ENCODE peak calls at places on chromosomes 16 and 17, in nine cellular contexts. S is psoas muscle; W is Peyer's patch; K is PC-3; N is IMR-90; Q is prostate gland; L is CD8-positive, alpha-beta T cell; O is SJCRH30; J is lower lobe of right lung. M is an unnamed sample. For H3K9me3, the result is how much of the 10 kb centered on the place peaks cover.

GRCh38 chr16:88782454-88783390 is 2.3 kb downstream of the PIEZO1 start:
- DNase-seq in W (no peak), K (peak), L (peak), S (peak), J (peak), N (peak), Q (no peak), O (no peak), M (peak)

GRCh38 chr17:16952401-16952800 is 19.5 kb downstream of the TNFRSF13B start:
- DNase-seq in J (no peak), N (no peak), S (peak), O (no peak), W (no peak), L (no peak), K (no peak), Q (no peak), M (no peak)

GRCh38 chr17:31579265-31579664 is 187.8 kb downstream of the RAB11FIP4 start:
- DNase-seq in J (no peak), Q (no peak), O (peak), L (no peak), K (peak), S (no peak), N (peak), W (no peak), M (no peak)

GRCh38 chr17:79836952-79837887 is 2.0 kb downstream of the CBX4 start:
- DNase-seq in S (peak), L (peak), K (peak), J (peak), Q (peak), N (peak), W (peak), O (peak), M (no peak)

GRCh38 chr16:7614022-7614795 is 281.6 kb downstream of the RBFOX1 start:
- DNase-seq in W (no peak), O (no peak), N (no peak), J (no peak), S (no peak), Q (no peak), L (no peak), K (no peak), M (no peak)

GRCh38 chr16:64971211-64971610 is 150.7 kb downstream of the CDH11 start:
- DNase-seq in W (no peak), J (no peak), N (no peak), S (no peak), L (no peak), Q (no peak), K (no peak), O (no peak), M (no peak)

GRCh38 chr16:4882261-4882632 is 35.0 kb downstream of the UBN1 start:
- DNase-seq in L (no peak), W (no peak), N (peak), O (no peak), K (peak), J (no peak), S (no peak), Q (no peak), M (no peak)

GRCh38 chr17:27513849-27514248 is 57.6 kb downstream of the KSR1 start:
- DNase-seq in Q (no peak), O (no peak), W (no peak), L (no peak), S (no peak), N (no peak), K (no peak), J (no peak), M (no peak)

GRCh38 chr17:53093386-53093785 is 729.3 kb upstream of the KIF2B start:
- DNase-seq in O (no peak), L (no peak), K (no peak), N (no peak), S (no peak), W (no peak), J (no peak), Q (no peak), M (no peak)

GRCh38 chr16:51159296-51159695 is 8.2 kb upstream of the SALL1 start:
- DNase-seq in N (no peak), Q (no peak), O (no peak), J (no peak), W (no peak), L (no peak), K (no peak), S (no peak), M (no peak)

GRCh38 chr17:72465191-72466024 is 344.6 kb downstream of the SOX9 start:
- DNase-seq in S (no peak), K (peak), W (peak), N (peak), O (peak), L (no peak), J (no peak), Q (no peak), M (no peak)

GRCh38 chr17:57862990-57863667 is 13.3 kb upstream of the MRPS23 start:
- DNase-seq in K (no peak), J (no peak), Q (no peak), S (no peak), L (no peak), W (no peak), O (no peak), N (no peak), M (no peak)

GRCh38 chr16:3608069-3608468 is 3.3 kb downstream of the SLX4 start:
- DNase-seq in O (no peak), J (no peak), Q (no peak), L (no peak), N (no peak), W (no peak), K (no peak), S (no peak), M (no peak)

GRCh38 chr17:81312624-81313325 is 17.7 kb upstream of the SLC38A10 start:
- DNase-seq in K (no peak), L (no peak), W (no peak), N (no peak), J (no peak), S (no peak), Q (no peak), O (no peak), M (no peak)

GRCh38 chr16:77679336-77679735 is 43.0 kb upstream of the NUDT7 start:
- DNase-seq in Q (no peak), K (no peak), J (no peak), W (no peak), O (no peak), N (no peak), L (no peak), S (no peak), M (no peak)

GRCh38 chr16:11295672-11296071 is 14.5 kb upstream of the PRM1 start:
- DNase-seq in J (no peak), L (no peak), O (no peak), W (no peak), N (no peak), Q (no peak), K (no peak), S (no peak), M (no peak)

GRCh38 chr17:74547736-74548135 is 1.8 kb upstream of the CD300C start:
- DNase-seq in S (no peak), N (no peak), J (peak), O (no peak), W (peak), Q (no peak), L (no peak), K (peak), M (no peak)

GRCh38 chr17:35433075-35433894 is 985 bp upstream of the SLFN12 start:
- DNase-seq in O (peak), N (peak), W (no peak), L (peak), Q (peak), S (no peak), K (peak), J (peak), M (peak)

GRCh38 chr16:86516618-86517003 is 6.3 kb downstream of the FOXF1 start:
- DNase-seq in K (no peak), O (no peak), Q (no peak), J (no peak), W (peak), N (peak), S (peak), L (no peak), M (peak)

GRCh38 chr16:75288596-75289120 is 37.2 kb upstream of the BCAR1 start:
- DNase-seq in J (no peak), N (no peak), W (no peak), Q (no peak), K (no peak), S (no peak), L (peak), O (no peak), M (peak)

GRCh38 chr16:87382023-87382785 is 1.4 kb downstream of the FBXO31 start:
- DNase-seq in J (peak), O (no peak), L (no peak), K (no peak), Q (no peak), S (no peak), N (no peak), W (no peak), M (no peak)

GRCh38 chr17:29710891-29711418 is 88.2 kb upstream of the CORO6 start:
- DNase-seq in S (no peak), K (peak), L (no peak), O (no peak), Q (no peak), J (no peak), N (peak), W (no peak), M (no peak)

GRCh38 chr16:85824161-85825135 is 25.0 kb downstream of the COX4I1 start:
- DNase-seq in L (no peak), S (no peak), O (peak), J (peak), W (peak), K (no peak), N (no peak), Q (no peak), M (no peak)

GRCh38 chr16:84043486-84044107 is 1.0 kb upstream of the SLC38A8 start:
- DNase-seq in W (no peak), J (peak), L (no peak), O (no peak), N (peak), S (no peak), K (no peak), Q (no peak), M (no peak)

GRCh38 chr17:36923814-36924221 is 13.5 kb upstream of the LHX1 start:
- DNase-seq in K (peak), J (no peak), Q (no peak), N (no peak), L (no peak), W (no peak), O (no peak), S (no peak), M (no peak)

GRCh38 chr17:2055494-2056220 is 754 bp downstream of the HIC1 start:
- DNase-seq in O (no peak), K (no peak), J (no peak), W (peak), Q (no peak), S (peak), L (peak), N (peak), M (peak)

GRCh38 chr17:78491236-78492115 is 85.7 kb downstream of the DNAH17 start:
- DNase-seq in O (no peak), N (no peak), W (no peak), S (no peak), J (no peak), L (no peak), Q (no peak), K (no peak), M (no peak)

GRCh38 chr17:81635973-81636504 is 873 bp downstream of the NPLOC4 start:
- DNase-seq in S (no peak), L (no peak), O (no peak), Q (no peak), K (peak), W (no peak), N (peak), J (no peak), M (no peak)

GRCh38 chr17:8662973-8663372 is 32.4 kb upstream of the MYH10 start:
- DNase-seq in K (no peak), L (no peak), O (no peak), Q (no peak), J (no peak), S (no peak), N (no peak), W (no peak), M (no peak)

GRCh38 chr16:51034481-51035109 is 116.5 kb downstream of the SALL1 start:
- DNase-seq in N (no peak), L (no peak), O (no peak), W (no peak), K (no peak), S (no peak), Q (no peak), J (no peak), M (no peak)

GRCh38 chr16:3115561-3115960 is 3.2 kb downstream of the ZNF205 start:
- DNase-seq in S (no peak), N (no peak), W (no peak), K (no peak), Q (no peak), O (no peak), J (no peak), L (no peak), M (no peak)

GRCh38 chr17:66952681-66953638 is 11.5 kb upstream of the CACNG4 start:
- DNase-seq in J (no peak), W (no peak), K (no peak), L (no peak), Q (no peak), S (no peak), N (no peak), O (no peak), M (no peak)

GRCh38 chr17:39951924-39952664 is 10.7 kb upstream of the GSDMA start:
- DNase-seq in Q (no peak), J (peak), L (no peak), K (no peak), O (no peak), S (peak), W (no peak), N (no peak), M (no peak)

GRCh38 chr17:29867643-29868181 is 62.3 kb downstream of the SSH2 start:
- DNase-seq in W (no peak), N (no peak), S (no peak), L (no peak), Q (no peak), K (peak), J (no peak), O (no peak), M (no peak)

GRCh38 chr17:59776577-59776976 is 69.1 kb downstream of the VMP1 start:
- DNase-seq in J (no peak), W (no peak), O (no peak), Q (no peak), L (no peak), N (no peak), K (no peak), S (no peak), M (no peak)

GRCh38 chr16:48126801-48127644 is 28.8 kb downstream of the ABCC12 start:
- DNase-seq in O (peak), K (peak), N (peak), S (no peak), J (peak), Q (peak), W (no peak), L (no peak), M (no peak)

GRCh38 chr16:77679901-77680300 is 42.4 kb upstream of the NUDT7 start:
- DNase-seq in K (no peak), L (no peak), N (no peak), J (no peak), S (no peak), Q (no peak), O (no peak), W (no peak), M (no peak)

GRCh38 chr17:47204722-47205418 is 4.3 kb upstream of the MYL4 start:
- DNase-seq in Q (no peak), O (peak), L (peak), J (no peak), K (peak), S (no peak), W (no peak), N (peak), M (peak)
- H3K4me3 ChIP-seq in Q (no peak), O (peak), L (peak), J (peak), K (no peak), S (peak), W (peak), N (no peak), M (peak)

GRCh38 chr16:943971-944370 is 26.8 kb downstream of the LMF1 start:
- DNase-seq in J (no peak), K (no peak), O (no peak), Q (no peak), N (no peak), S (peak), W (no peak), L (no peak), M (no peak)
- H3K9me3 ChIP-seq in J (under half), K (under half), O (under half), Q (under half), N (under half), S (under half), W (under half), L (under half), M (under half)

DNA sequence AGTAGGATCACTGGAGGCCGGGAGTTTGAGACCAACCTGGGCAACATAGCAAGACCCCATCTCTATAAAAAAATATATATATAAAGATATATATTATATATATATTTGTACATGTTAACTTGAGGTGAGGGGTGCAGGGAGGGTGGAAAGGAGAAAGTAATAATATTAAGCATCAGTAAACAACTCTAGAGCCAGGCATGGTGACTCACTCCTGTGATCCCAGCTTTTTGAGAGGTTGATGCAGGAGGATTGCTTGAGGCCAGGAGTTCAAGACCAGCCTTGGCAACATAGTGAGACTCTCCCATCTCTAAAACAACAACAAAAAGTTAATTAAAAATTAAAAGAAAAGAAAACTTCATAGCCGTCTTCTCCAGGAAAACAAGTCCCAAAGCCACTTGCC is 61.7 kb upstream of the SMURF2 start:
- DNase-seq in S (no peak), L (no peak), Q (no peak), N (peak), O (no peak), K (no peak), W (no peak), J (no peak), M (no peak)
- H3K27ac ChIP-seq in S (peak), L (no peak), Q (no peak), N (peak), O (no peak), K (no peak), W (peak), J (peak), M (no peak)

GRCh38 chr17:83005639-83006038 is 73.8 kb upstream of the METRNL start:
- DNase-seq in S (no peak), J (no peak), N (no peak), W (no peak), O (no peak), L (no peak), Q (no peak), K (no peak), M (no peak)

GRCh38 chr17:83009414-83010322 is 69.7 kb upstream of the METRNL start:
- DNase-seq in Q (no peak), N (no peak), J (no peak), L (no peak), O (no peak), K (no peak), W (no peak), S (no peak), M (no peak)

GRCh38 chr17:83008526-83008925 is 70.9 kb upstream of the METRNL start:
- DNase-seq in N (no peak), Q (no peak), L (no peak), J (no peak), S (no peak), O (no peak), K (no peak), W (no peak), M (no peak)

GRCh38 chr17:83006515-83007455 is 72.6 kb upstream of the METRNL start:
- DNase-seq in N (no peak), J (no peak), O (no peak), S (no peak), W (no peak), Q (no peak), K (no peak), L (no peak), M (no peak)

DNA sequence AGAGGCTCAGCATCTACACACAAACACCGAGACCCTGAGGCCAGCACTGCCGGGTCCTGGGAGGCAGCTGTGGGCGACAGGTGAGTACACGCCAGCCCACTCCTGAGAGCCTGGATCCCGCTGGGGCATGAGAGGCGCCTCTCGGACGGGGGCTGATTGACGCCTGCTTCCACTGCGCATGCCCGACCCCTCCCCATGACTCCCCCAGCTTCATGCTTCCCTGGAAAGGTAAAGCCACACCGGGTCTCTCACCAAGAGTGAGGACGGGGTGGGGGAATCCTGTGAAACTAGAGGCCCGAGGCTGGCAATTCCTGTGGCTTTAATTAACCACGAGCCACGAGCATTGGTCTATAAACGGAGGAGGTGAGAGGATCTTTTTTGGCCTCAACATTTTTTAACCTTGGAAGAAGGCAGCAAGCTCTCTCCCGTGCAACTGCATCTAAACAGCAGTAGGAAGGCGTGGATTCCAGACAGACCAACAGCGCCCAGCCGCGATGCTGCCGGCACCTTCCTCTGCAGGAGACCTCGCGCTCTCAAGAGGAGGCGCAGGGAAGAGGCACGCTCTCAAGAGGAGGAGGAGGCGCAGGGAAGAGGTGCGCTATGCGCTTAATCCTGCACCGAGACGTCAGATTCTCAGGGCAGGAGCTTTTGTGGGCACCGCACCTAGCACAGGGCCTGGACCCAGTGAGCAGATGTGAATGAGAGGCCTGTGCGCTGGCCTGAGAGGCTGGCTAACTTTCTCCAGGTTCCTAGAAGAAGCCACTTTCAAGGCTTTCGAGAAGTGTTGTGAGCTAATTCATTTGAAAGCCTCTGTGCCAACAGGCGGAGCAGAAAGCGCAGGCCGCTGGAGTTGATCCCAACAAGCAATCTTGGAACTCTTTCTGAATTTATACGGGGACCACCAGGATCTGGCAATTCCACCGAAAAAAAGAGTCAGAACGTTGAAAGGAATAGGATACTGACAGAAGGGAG is 71.6 kb upstream of the METRNL start:
- DNase-seq in J (no peak), K (no peak), O (no peak), S (no peak), W (no peak), Q (no peak), L (no peak), N (no peak), M (no peak)
- H3K4me3 ChIP-seq in J (no peak), K (no peak), O (no peak), S (no peak), W (no peak), Q (no peak), L (no peak), N (no peak), M (no peak)

DNA sequence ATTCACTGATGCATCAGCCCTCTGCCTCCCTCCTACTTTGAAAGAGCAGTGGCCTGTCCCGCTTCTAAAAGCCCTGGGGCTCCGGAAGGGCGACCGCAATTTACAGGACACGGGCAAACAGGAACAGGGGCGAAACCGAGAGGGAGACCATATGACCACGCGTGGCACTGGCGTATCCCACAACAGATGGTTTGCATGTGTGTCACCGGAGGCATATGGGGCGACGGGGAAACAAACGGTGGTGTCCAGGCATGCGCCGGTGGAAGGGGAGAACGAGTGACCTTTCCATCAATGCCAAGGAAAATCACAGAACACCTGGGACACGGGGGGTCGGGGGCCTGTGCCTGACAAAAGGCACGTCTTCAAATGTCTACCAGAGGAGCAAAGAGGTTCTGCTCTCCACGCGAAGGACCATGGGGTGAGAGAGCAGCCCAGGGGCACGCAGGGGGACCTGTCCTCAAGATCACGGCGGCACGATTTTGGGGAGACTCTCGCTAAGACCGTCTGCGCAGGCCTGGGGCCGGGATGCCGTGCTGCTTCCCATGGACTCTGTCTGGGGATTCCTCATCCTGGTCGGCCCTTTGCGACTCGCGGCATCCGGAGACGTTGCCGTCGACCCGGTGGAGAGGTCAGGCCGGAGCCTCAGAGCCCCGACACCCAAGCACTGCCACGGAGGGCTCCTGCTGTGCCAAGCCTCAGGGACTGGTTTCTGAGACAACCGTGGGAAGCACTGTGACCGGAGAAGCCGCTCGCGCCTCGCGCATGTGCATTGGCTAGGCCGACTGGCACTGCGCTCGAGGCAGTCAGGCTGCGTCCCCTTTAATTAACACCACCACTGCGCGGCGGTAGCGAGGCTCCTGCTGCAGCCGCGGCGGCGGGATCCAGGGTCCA is 12.8 kb upstream of the KCNJ18 start:
- DNase-seq in O (no peak), J (no peak), K (no peak), W (peak), L (no peak), Q (no peak), S (no peak), N (no peak), M (no peak)
- H3K9me3 ChIP-seq in O (under half), J (under half), K (under half), W (under half), L (under half), Q (under half), S (under half), N (under half), M (under half)

GRCh38 chr17:44362056-44362355 is 1.6 kb downstream of the FAM171A2 start:
- DNase-seq in J (no peak), O (no peak), L (no peak), S (no peak), N (no peak), K (no peak), W (no peak), Q (no peak), M (no peak)
- H3K27ac ChIP-seq in J (no peak), O (no peak), L (no peak), S (no peak), N (no peak), K (no peak), W (no peak), Q (no peak), M (no peak)